ENCODE peak calls at places on chromosomes 16 and 17, in seven cellular contexts. One of them, this sample, is unnamed.

GRCh38 chr17:34306466-34306865 is 12.8 kb upstream of the CCL8 start:
- DNase-seq in HepG2: no peak
- DNase-seq in H1: peak; percentile 19
- DNase-seq in SK-N-SH: peak; percentile 32
- DNase-seq in HCT116: no peak
- DNase-seq in GM12878: no peak
- DNase-seq in K562: no peak
- DNase-seq in this sample: peak; percentile 75

GRCh38 chr16:9438991-9439390 is 347.5 kb downstream of the HAPSTR1 start:
- DNase-seq in K562: no peak
- DNase-seq in H1: no peak
- DNase-seq in HCT116: no peak
- DNase-seq in SK-N-SH: no peak
- DNase-seq in GM12878: no peak
- DNase-seq in HepG2: no peak
- DNase-seq in this sample: no peak

GRCh38 chr17:64658931-64659330 is 3.2 kb downstream of the SMURF2 start:
- DNase-seq in H1: no peak
- DNase-seq in HepG2: no peak
- DNase-seq in GM12878: no peak
- DNase-seq in K562: no peak
- DNase-seq in SK-N-SH: no peak
- DNase-seq in HCT116: no peak
- DNase-seq in this sample: peak; percentile 73

GRCh38 chr17:27578718-27579085 is 52.3 kb upstream of the LGALS9 start:
- DNase-seq in HepG2: peak; percentile 45
- DNase-seq in H1: no peak
- DNase-seq in HCT116: no peak
- DNase-seq in GM12878: peak; percentile 57
- DNase-seq in SK-N-SH: no peak
- DNase-seq in K562: peak; percentile 51
- DNase-seq in this sample: no peak

GRCh38 chr16:9824191-9824590 is 358.0 kb downstream of the GRIN2A start:
- DNase-seq in HCT116: no peak
- DNase-seq in SK-N-SH: no peak
- DNase-seq in H1: no peak
- DNase-seq in HepG2: no peak
- DNase-seq in K562: no peak
- DNase-seq in GM12878: no peak
- DNase-seq in this sample: no peak

GRCh38 chr17:40027614-40028012 is 12.4 kb downstream of the CSF3 start:
- DNase-seq in SK-N-SH: peak; percentile 24
- DNase-seq in HepG2: no peak
- DNase-seq in HCT116: no peak
- DNase-seq in K562: no peak
- DNase-seq in H1: no peak
- DNase-seq in GM12878: no peak
- DNase-seq in this sample: no peak

GRCh38 chr16:64269756-64270155 is 852.1 kb downstream of the CDH11 start:
- DNase-seq in K562: no peak
- DNase-seq in H1: no peak
- DNase-seq in GM12878: no peak
- DNase-seq in HCT116: no peak
- DNase-seq in HepG2: no peak
- DNase-seq in SK-N-SH: no peak
- DNase-seq in this sample: no peak

GRCh38 chr16:30485818-30486436 is 13.4 kb downstream of the ITGAL start:
- DNase-seq in HepG2: no peak
- DNase-seq in H1: no peak
- DNase-seq in SK-N-SH: no peak
- DNase-seq in GM12878: no peak
- DNase-seq in K562: no peak
- DNase-seq in HCT116: no peak
- DNase-seq in this sample: peak; percentile 32

GRCh38 chr17:48100160-48100559 is 1.1 kb downstream of the CBX1 start:
- DNase-seq in HepG2: no peak
- DNase-seq in SK-N-SH: no peak
- DNase-seq in K562: no peak
- DNase-seq in GM12878: no peak
- DNase-seq in HCT116: no peak
- DNase-seq in H1: no peak
- DNase-seq in this sample: no peak

GRCh38 chr16:4465977-4466779 is 8.2 kb downstream of the NMRAL1 start:
- DNase-seq in HepG2: no peak
- DNase-seq in GM12878: no peak
- DNase-seq in SK-N-SH: no peak
- DNase-seq in HCT116: no peak
- DNase-seq in H1: no peak
- DNase-seq in K562: no peak
- DNase-seq in this sample: no peak

GRCh38 chr17:35977509-35977908 is 3.8 kb downstream of the CCL16 start:
- DNase-seq in SK-N-SH: no peak
- DNase-seq in HCT116: no peak
- DNase-seq in GM12878: no peak
- DNase-seq in K562: no peak
- DNase-seq in H1: no peak
- DNase-seq in HepG2: no peak
- DNase-seq in this sample: no peak

GRCh38 chr16:25097304-25097988 is 14.1 kb upstream of the LCMT1 start:
- DNase-seq in SK-N-SH: no peak
- DNase-seq in HCT116: no peak
- DNase-seq in HepG2: no peak
- DNase-seq in H1: no peak
- DNase-seq in K562: no peak
- DNase-seq in GM12878: no peak
- DNase-seq in this sample: no peak

GRCh38 chr17:76266244-76266938 is 1.2 kb downstream of the UBALD2 start:
- DNase-seq in SK-N-SH: peak; percentile 50
- DNase-seq in GM12878: no peak
- DNase-seq in HCT116: no peak
- DNase-seq in HepG2: peak; percentile 52
- DNase-seq in H1: no peak
- DNase-seq in K562: no peak
- DNase-seq in this sample: peak; percentile 53

GRCh38 chr17:8162232-8162996 is at the start of gene VAMP2:
- DNase-seq in H1: no peak
- DNase-seq in HCT116: no peak
- DNase-seq in K562: peak; percentile 54
- DNase-seq in SK-N-SH: peak; percentile 54
- DNase-seq in GM12878: no peak
- DNase-seq in HepG2: no peak
- DNase-seq in this sample: peak; percentile 58

GRCh38 chr17:58531661-58532554 is 17.5 kb upstream of the MTMR4 start:
- DNase-seq in H1: no peak
- DNase-seq in GM12878: no peak
- DNase-seq in SK-N-SH: peak; percentile 95
- DNase-seq in HepG2: no peak
- DNase-seq in HCT116: no peak
- DNase-seq in K562: peak; percentile 96
- DNase-seq in this sample: peak; percentile 56

GRCh38 chr16:15041260-15042011 is 14.4 kb downstream of the NTAN1 start:
- DNase-seq in K562: peak; percentile 47
- DNase-seq in HCT116: no peak
- DNase-seq in HepG2: no peak
- DNase-seq in GM12878: no peak
- DNase-seq in SK-N-SH: no peak
- DNase-seq in H1: no peak
- DNase-seq in this sample: no peak

GRCh38 chr17:9566067-9566466 is 9.6 kb downstream of the STX8 start:
- DNase-seq in K562: no peak
- DNase-seq in H1: no peak
- DNase-seq in HepG2: no peak
- DNase-seq in HCT116: no peak
- DNase-seq in GM12878: no peak
- DNase-seq in SK-N-SH: no peak
- DNase-seq in this sample: peak; percentile 47

GRCh38 chr17:83176272-83176955 is 97.0 kb downstream of the METRNL start:
- DNase-seq in K562: no peak
- DNase-seq in H1: no peak
- DNase-seq in GM12878: no peak
- DNase-seq in HCT116: no peak
- DNase-seq in HepG2: no peak
- DNase-seq in SK-N-SH: no peak
- DNase-seq in this sample: no peak

GRCh38 chr17:35129154-35129972 is 7.9 kb downstream of the FNDC8 start:
- DNase-seq in GM12878: no peak
- DNase-seq in K562: no peak
- DNase-seq in H1: no peak
- DNase-seq in HCT116: no peak
- DNase-seq in SK-N-SH: no peak
- DNase-seq in HepG2: no peak
- DNase-seq in this sample: no peak

GRCh38 chr17:59149841-59150511 is 5.0 kb downstream of the SKA2 start:
- DNase-seq in SK-N-SH: no peak
- DNase-seq in GM12878: no peak
- DNase-seq in H1: no peak
- DNase-seq in HCT116: no peak
- DNase-seq in K562: no peak
- DNase-seq in HepG2: no peak
- DNase-seq in this sample: no peak

GRCh38 chr16:24011237-24011636 is 175.5 kb downstream of the PRKCB start:
- DNase-seq in K562: no peak
- DNase-seq in GM12878: no peak
- DNase-seq in SK-N-SH: no peak
- DNase-seq in H1: no peak
- DNase-seq in HepG2: no peak
- DNase-seq in HCT116: no peak
- DNase-seq in this sample: no peak

GRCh38 chr16:84357191-84357651 is 11.1 kb upstream of the ATP2C2 start:
- DNase-seq in SK-N-SH: no peak
- DNase-seq in HepG2: no peak
- DNase-seq in H1: no peak
- DNase-seq in K562: no peak
- DNase-seq in HCT116: no peak
- DNase-seq in GM12878: no peak
- DNase-seq in this sample: no peak
- TF ChIP-seq POLR2AphosphoS5 in SK-N-SH: no peak
- TF ChIP-seq POLR2AphosphoS5 in HepG2: no peak
- TF ChIP-seq POLR2AphosphoS5 in H1: no peak
- TF ChIP-seq POLR2AphosphoS5 in K562: no peak
- TF ChIP-seq POLR2AphosphoS5 in HCT116: no peak
- TF ChIP-seq POLR2AphosphoS5 in GM12878: no peak
- TF ChIP-seq POLR2AphosphoS5 in this sample: no peak

DNA sequence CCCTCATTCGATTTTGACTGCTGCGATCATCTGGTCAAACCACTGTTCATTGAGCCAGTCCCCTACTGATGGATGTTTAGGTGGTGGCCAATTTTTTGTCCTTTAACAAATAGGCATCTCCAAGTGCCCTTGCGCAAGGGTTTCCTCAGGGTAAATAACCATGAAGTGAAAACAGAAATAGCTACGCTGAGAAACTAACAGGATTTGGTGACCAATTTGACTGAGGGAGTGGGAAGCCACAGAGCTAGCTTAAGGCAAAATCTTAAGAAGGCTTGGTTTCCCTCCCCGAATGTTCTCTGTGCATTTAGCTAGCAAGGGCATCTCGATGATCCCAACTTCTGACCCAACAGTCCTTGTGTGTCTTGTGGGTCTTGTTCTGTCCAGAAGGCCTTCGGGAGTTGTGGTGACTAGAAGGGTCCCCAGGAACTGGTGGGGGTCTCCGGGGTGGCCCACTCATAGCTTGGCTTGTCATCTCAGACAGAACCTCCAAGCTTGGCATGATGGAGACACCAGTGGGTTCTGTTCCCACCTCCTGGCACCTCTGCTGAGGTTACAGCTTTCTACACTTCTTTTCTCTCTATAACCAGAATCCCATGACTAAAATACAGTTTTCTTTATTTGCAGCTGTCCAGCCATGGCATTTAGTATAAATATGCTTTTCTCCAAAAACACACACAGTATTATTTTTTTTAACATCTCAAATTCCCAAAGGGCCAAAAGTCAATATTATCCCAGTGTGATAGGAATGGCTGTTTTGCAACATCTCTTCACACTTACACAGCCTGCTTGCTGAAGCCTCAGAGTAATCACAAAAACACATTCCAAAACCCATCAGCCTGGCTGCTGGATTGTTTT is 117.0 kb downstream of the SOCS1 start:
- DNase-seq in GM12878: no peak
- DNase-seq in K562: no peak
- DNase-seq in H1: no peak
- DNase-seq in HepG2: peak; percentile 96
- DNase-seq in SK-N-SH: no peak
- DNase-seq in HCT116: no peak
- DNase-seq in this sample: no peak
- TF ChIP-seq MAX in GM12878: no peak
- TF ChIP-seq MAX in K562: no peak
- TF ChIP-seq MAX in H1: no peak
- TF ChIP-seq MAX in HepG2: peak; percentile 44
- TF ChIP-seq MAX in SK-N-SH: no peak
- TF ChIP-seq MAX in HCT116: no peak
- TF ChIP-seq MAX in this sample: no peak

DNA sequence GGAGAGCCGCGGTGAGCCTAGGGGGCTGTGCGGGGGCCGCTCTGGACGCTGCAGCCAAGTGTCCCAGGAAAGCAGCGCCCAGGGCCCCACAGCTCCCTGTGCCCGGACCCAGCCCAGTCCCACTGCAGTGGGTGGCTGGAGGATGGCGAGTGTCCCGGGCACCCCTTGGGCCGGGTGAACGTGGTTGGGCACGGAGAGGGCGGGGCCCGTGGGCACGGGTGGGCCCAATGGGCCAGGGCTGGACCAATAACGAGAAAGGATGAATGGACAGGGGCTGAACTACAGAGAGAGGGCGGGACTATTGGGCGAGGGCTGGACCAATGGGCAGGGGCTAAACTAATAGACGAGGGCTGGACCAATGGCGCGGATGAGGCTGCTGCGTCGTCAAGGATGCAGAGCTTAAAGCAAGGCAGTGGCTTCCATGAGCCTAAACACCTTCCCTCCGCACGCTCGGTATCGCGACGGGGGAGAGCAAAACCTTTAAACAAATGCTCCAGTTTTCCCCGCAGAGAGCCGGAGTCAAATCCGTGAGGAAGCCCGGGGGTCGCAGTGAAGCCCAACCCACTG is 472 bp upstream of the FLYWCH2 start:
- DNase-seq in HepG2: peak; percentile 96
- DNase-seq in K562: peak; percentile 92
- DNase-seq in HCT116: peak; percentile 99
- DNase-seq in SK-N-SH: peak; percentile 95
- DNase-seq in H1: peak; percentile 93
- DNase-seq in GM12878: peak; percentile 95
- DNase-seq in this sample: peak; percentile 99
- TF ChIP-seq POLR2AphosphoS5 in HepG2: peak; percentile 47
- TF ChIP-seq POLR2AphosphoS5 in K562: no peak
- TF ChIP-seq POLR2AphosphoS5 in HCT116: peak; percentile 70
- TF ChIP-seq POLR2AphosphoS5 in SK-N-SH: peak; percentile 59
- TF ChIP-seq POLR2AphosphoS5 in H1: no peak
- TF ChIP-seq POLR2AphosphoS5 in GM12878: peak; percentile 61
- TF ChIP-seq POLR2AphosphoS5 in this sample: no peak

DNA sequence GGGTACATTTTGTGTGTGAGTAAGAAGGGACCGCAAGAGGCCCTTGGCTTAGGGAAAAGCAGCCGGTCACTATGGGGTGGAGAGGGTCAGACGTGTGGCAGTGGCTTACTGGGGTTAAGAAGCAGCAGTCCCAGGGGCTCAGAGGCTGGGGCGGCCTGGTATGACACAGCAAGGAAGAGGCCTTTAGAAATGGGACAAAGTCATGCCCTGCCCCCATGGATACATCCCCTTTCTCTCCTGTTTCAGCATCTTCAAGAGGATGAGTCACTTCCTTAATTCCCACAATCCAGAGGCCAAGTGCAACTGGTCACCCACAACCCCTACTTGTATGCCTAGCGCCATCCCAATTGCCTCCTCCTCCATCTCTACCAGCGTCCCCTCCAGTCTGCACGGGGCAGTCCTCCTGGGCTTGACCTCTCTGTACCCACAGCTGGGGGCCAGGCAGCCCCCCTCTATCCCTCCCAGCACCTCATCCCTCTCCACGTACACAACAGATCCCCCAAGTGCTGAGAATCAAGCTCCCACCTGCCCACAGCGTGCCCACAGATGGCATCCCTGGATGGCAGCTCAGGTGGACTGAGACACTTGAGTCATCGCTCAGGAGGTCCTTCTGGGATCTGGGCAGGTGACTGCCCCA is 6.9 kb upstream of the EFTUD2 start:
- DNase-seq in K562: no peak
- DNase-seq in GM12878: no peak
- DNase-seq in HepG2: no peak
- DNase-seq in H1: no peak
- DNase-seq in SK-N-SH: no peak
- DNase-seq in HCT116: peak; percentile 42
- DNase-seq in this sample: peak; percentile 77
- TF ChIP-seq MAX in K562: no peak
- TF ChIP-seq MAX in GM12878: no peak
- TF ChIP-seq MAX in HepG2: no peak
- TF ChIP-seq MAX in H1: no peak
- TF ChIP-seq MAX in SK-N-SH: peak; percentile 57
- TF ChIP-seq MAX in HCT116: no peak
- TF ChIP-seq MAX in this sample: no peak